ENCODE peak calls at places on chromosome 7, in eight cellular contexts. J is activated T-helper 1 cell treated with anti-CD3 and anti-CD28 coated beads, Interleukin-2, amount 50 U/mL, for 16 hours; S is spleen; V is hypothalamus; W is stimulated activated CD8-positive, alpha-beta memory T cell treated with anti-CD3 and anti-CD28 coated beads, Interleukin-2, amount 100 ng/mL, for 48 hours; U is EL; Z is psoas muscle; I is left ventricle myocardium inferior. B is an unnamed sample.

GRCh38 chr7:100612730-100613446 is 548 bp downstream of the MOSPD3 start:
- DNase-seq in J (no peak), S (no peak), V (no peak), W (no peak), U (no peak), Z (no peak), I (no peak), B (no peak)

GRCh38 chr7:47573758-47574472 is 8.0 kb downstream of the TNS3 start:
- DNase-seq in J (no peak), S (no peak), V (no peak), W (no peak), U (peak; percentile 95), Z (no peak), I (no peak), B (peak; percentile 61)

GRCh38 chr7:151452680-151453325 is 12.9 kb upstream of the CRYGN start:
- DNase-seq in J (no peak), S (peak; percentile 50), V (no peak), W (no peak), U (no peak), Z (no peak), I (no peak), B (no peak)

GRCh38 chr7:139738101-139738489 is 39.7 kb downstream of the HIPK2 start:
- DNase-seq in J (no peak), S (no peak), V (no peak), W (no peak), U (no peak), Z (no peak), I (no peak), B (no peak)

GRCh38 chr7:147405621-147406020 is 1184.9 kb upstream of the C7orf33 start:
- DNase-seq in J (no peak), S (no peak), V (no peak), W (no peak), U (no peak), Z (no peak), I (no peak), B (no peak)

GRCh38 chr7:64890761-64891666 is 12.1 kb upstream of the ZNF273 start:
- DNase-seq in J (no peak), S (no peak), V (no peak), W (no peak), U (no peak), Z (no peak), I (no peak), B (peak; percentile 30)

GRCh38 chr7:157136372-157136771 is 2.4 kb upstream of the UBE3C start:
- DNase-seq in J (no peak), S (no peak), V (no peak), W (no peak), U (peak; percentile 79), Z (no peak), I (no peak), B (no peak)

GRCh38 chr7:35380739-35381224 is 126.9 kb upstream of the TBX20 start:
- DNase-seq in J (no peak), S (no peak), V (no peak), W (no peak), U (no peak), Z (no peak), I (no peak), B (no peak)

GRCh38 chr7:134315679-134316538 is 821 bp downstream of the SLC35B4 start:
- DNase-seq in J (no peak), S (no peak), V (no peak), W (no peak), U (peak; percentile 45), Z (no peak), I (no peak), B (peak; percentile 41)

GRCh38 chr7:21911341-21911875 is 34.3 kb downstream of the CDCA7L start:
- DNase-seq in J (no peak), S (no peak), V (no peak), W (no peak), U (peak; percentile 86), Z (no peak), I (no peak), B (no peak)

GRCh38 chr7:65269150-65269856 is 104.4 kb upstream of the ZNF92 start:
- DNase-seq in J (no peak), S (no peak), V (no peak), W (peak; percentile 53), U (peak; percentile 51), Z (no peak), I (no peak), B (peak; percentile 28)

GRCh38 chr7:12291870-12292269 is 80.8 kb downstream of the TMEM106B start:
- DNase-seq in J (no peak), S (no peak), V (no peak), W (no peak), U (peak; percentile 7), Z (no peak), I (no peak), B (no peak)

GRCh38 chr7:140397784-140398750 is at the start of gene SLC37A3:
- DNase-seq in J (peak; percentile 77), S (peak; percentile 97), V (peak; percentile 36), W (peak; percentile 87), U (peak; percentile 75), Z (peak; percentile 92), I (peak; percentile 86), B (peak; percentile 90)

GRCh38 chr7:17044396-17044795 is 162.6 kb upstream of the AGR3 start:
- DNase-seq in J (no peak), S (no peak), V (no peak), W (no peak), U (no peak), Z (no peak), I (no peak), B (no peak)

GRCh38 chr7:7756577-7756976 is 38.2 kb upstream of the RPA3 start:
- DNase-seq in J (no peak), S (no peak), V (no peak), W (no peak), U (no peak), Z (no peak), I (no peak), B (no peak)

GRCh38 chr7:117143580-117143979 is 179.3 kb downstream of the WNT2 start:
- DNase-seq in J (no peak), S (no peak), V (no peak), W (no peak), U (peak; percentile 30), Z (no peak), I (no peak), B (no peak)

GRCh38 chr7:74306737-74307469 is 17.7 kb downstream of the CLIP2 start:
- DNase-seq in J (no peak), S (no peak), V (peak; percentile 57), W (no peak), U (peak; percentile 86), Z (peak; percentile 63), I (peak; percentile 54), B (peak; percentile 74)

GRCh38 chr7:539731-540411 is 20.2 kb upstream of the PDGFA start:
- DNase-seq in J (no peak), S (no peak), V (no peak), W (no peak), U (peak; percentile 88), Z (no peak), I (no peak), B (no peak)

GRCh38 chr7:2760098-2760889 is 72.3 kb downstream of the AMZ1 start:
- DNase-seq in J (no peak), S (peak; percentile 85), V (no peak), W (no peak), U (peak; percentile 40), Z (peak; percentile 80), I (peak; percentile 52), B (peak; percentile 77)

GRCh38 chr7:155252958-155253501 is 44.6 kb upstream of the INSIG1 start:
- DNase-seq in J (no peak), S (peak; percentile 71), V (no peak), W (no peak), U (no peak), Z (no peak), I (no peak), B (no peak)

GRCh38 chr7:101507791-101508252 is 121.3 kb downstream of the MYL10 start:
- DNase-seq in J (no peak), S (no peak), V (no peak), W (peak; percentile 10), U (peak; percentile 54), Z (no peak), I (no peak), B (peak; percentile 20)

GRCh38 chr7:35366167-35367155 is 112.6 kb upstream of the TBX20 start:
- DNase-seq in J (no peak), S (no peak), V (no peak), W (no peak), U (peak; percentile 10), Z (no peak), I (no peak), B (peak; percentile 38)

GRCh38 chr7:25790261-25790660 is 361.7 kb upstream of the NFE2L3 start:
- DNase-seq in J (no peak), S (no peak), V (no peak), W (no peak), U (no peak), Z (no peak), I (no peak), B (peak; percentile 13)

GRCh38 chr7:2720024-2720423 is 32.0 kb downstream of the AMZ1 start:
- DNase-seq in J (peak; percentile 34), S (no peak), V (no peak), W (no peak), U (no peak), Z (no peak), I (no peak), B (no peak)

GRCh38 chr7:43771567-43771966 is 13.1 kb downstream of the BLVRA start:
- DNase-seq in J (no peak), S (no peak), V (no peak), W (no peak), U (no peak), Z (no peak), I (no peak), B (peak; percentile 6)

GRCh38 chr7:13240349-13240748 is 552.9 kb downstream of the ARL4A start:
- DNase-seq in J (no peak), S (no peak), V (no peak), W (no peak), U (peak; percentile 73), Z (no peak), I (no peak), B (no peak)